ENCODE peak calls at places on chromosome 6, in five cellular contexts. One of them, this sample, is unnamed.

GRCh38 chr6:164085552-164086325 is 671.2 kb downstream of the QKI start:
- DNase-seq in GM23248: peak; percentile 2
- DNase-seq in HCT116: no peak
- DNase-seq in OCI-LY7: no peak
- DNase-seq in Karpas-422: no peak
- DNase-seq in this sample: no peak

GRCh38 chr6:138465007-138465645 is 34.2 kb downstream of the NHSL1 start:
- DNase-seq in GM23248: peak; percentile 95
- DNase-seq in HCT116: peak; percentile 70
- DNase-seq in OCI-LY7: no peak
- DNase-seq in Karpas-422: no peak
- DNase-seq in this sample: peak; percentile 46

GRCh38 chr6:69973138-69973537 is 106.8 kb downstream of the COL19A1 start:
- DNase-seq in GM23248: no peak
- DNase-seq in HCT116: no peak
- DNase-seq in OCI-LY7: no peak
- DNase-seq in Karpas-422: no peak
- DNase-seq in this sample: no peak

GRCh38 chr6:71855406-71855805 is 30.9 kb upstream of the RIMS1 start:
- DNase-seq in GM23248: peak; percentile 7
- DNase-seq in HCT116: no peak
- DNase-seq in OCI-LY7: peak; percentile 1
- DNase-seq in Karpas-422: peak; percentile 52
- DNase-seq in this sample: no peak

GRCh38 chr6:133973109-133973971 is 20.3 kb downstream of the TBPL1 start:
- DNase-seq in GM23248: peak; percentile 70
- DNase-seq in HCT116: peak; percentile 44
- DNase-seq in OCI-LY7: peak; percentile 69
- DNase-seq in Karpas-422: peak; percentile 77
- DNase-seq in this sample: peak; percentile 67

GRCh38 chr6:140082867-140083297 is 708.4 kb upstream of the CITED2 start:
- DNase-seq in GM23248: peak; percentile 71
- DNase-seq in HCT116: no peak
- DNase-seq in OCI-LY7: no peak
- DNase-seq in Karpas-422: no peak
- DNase-seq in this sample: no peak

GRCh38 chr6:17663203-17663602 is 43.5 kb downstream of the NUP153 start:
- DNase-seq in GM23248: no peak
- DNase-seq in HCT116: no peak
- DNase-seq in OCI-LY7: no peak
- DNase-seq in Karpas-422: no peak
- DNase-seq in this sample: no peak

GRCh38 chr6:28134015-28134414 is 7.7 kb upstream of the ZKSCAN8 start:
- DNase-seq in GM23248: peak; percentile 64
- DNase-seq in HCT116: peak; percentile 29
- DNase-seq in OCI-LY7: peak; percentile 55
- DNase-seq in Karpas-422: peak; percentile 62
- DNase-seq in this sample: peak; percentile 34

GRCh38 chr6:17283074-17283473 is 1.9 kb downstream of the RBM24 start:
- DNase-seq in GM23248: no peak
- DNase-seq in HCT116: no peak
- DNase-seq in OCI-LY7: no peak
- DNase-seq in Karpas-422: no peak
- DNase-seq in this sample: no peak

GRCh38 chr6:140032177-140032576 is 657.7 kb upstream of the CITED2 start:
- DNase-seq in GM23248: peak; percentile 4
- DNase-seq in HCT116: no peak
- DNase-seq in OCI-LY7: no peak
- DNase-seq in Karpas-422: no peak
- DNase-seq in this sample: no peak

GRCh38 chr6:40722553-40723258 is 135.5 kb upstream of the LRFN2 start:
- DNase-seq in GM23248: peak; percentile 62
- DNase-seq in HCT116: no peak
- DNase-seq in OCI-LY7: no peak
- DNase-seq in Karpas-422: peak; percentile 72
- DNase-seq in this sample: peak; percentile 68

GRCh38 chr6:52454556-52454955 is 34.4 kb downstream of the EFHC1 start:
- DNase-seq in GM23248: peak; percentile 1
- DNase-seq in HCT116: peak; percentile 16
- DNase-seq in OCI-LY7: no peak
- DNase-seq in Karpas-422: no peak
- DNase-seq in this sample: no peak

GRCh38 chr6:41774841-41775240 is 4.9 kb downstream of the FRS3 start:
- DNase-seq in GM23248: peak; percentile 57
- DNase-seq in HCT116: no peak
- DNase-seq in OCI-LY7: no peak
- DNase-seq in Karpas-422: no peak
- DNase-seq in this sample: no peak

GRCh38 chr6:116954335-116954734 is 77.3 kb downstream of the RFX6 start:
- DNase-seq in GM23248: no peak
- DNase-seq in HCT116: no peak
- DNase-seq in OCI-LY7: no peak
- DNase-seq in Karpas-422: no peak
- DNase-seq in this sample: no peak

GRCh38 chr6:73377225-73377624 is 7.5 kb upstream of the OOEP start:
- DNase-seq in GM23248: no peak
- DNase-seq in HCT116: no peak
- DNase-seq in OCI-LY7: no peak
- DNase-seq in Karpas-422: no peak
- DNase-seq in this sample: no peak

GRCh38 chr6:109465772-109466171 is 10.2 kb upstream of the MICAL1 start:
- DNase-seq in GM23248: no peak
- DNase-seq in HCT116: no peak
- DNase-seq in OCI-LY7: no peak
- DNase-seq in Karpas-422: no peak
- DNase-seq in this sample: no peak

GRCh38 chr6:148830614-148831013 is 83.8 kb downstream of the UST start:
- DNase-seq in GM23248: peak; percentile 37
- DNase-seq in HCT116: no peak
- DNase-seq in OCI-LY7: no peak
- DNase-seq in Karpas-422: no peak
- DNase-seq in this sample: no peak

GRCh38 chr6:11810039-11810541 is 31.5 kb upstream of the ADTRP start:
- DNase-seq in GM23248: peak; percentile 89
- DNase-seq in HCT116: no peak
- DNase-seq in OCI-LY7: no peak
- DNase-seq in Karpas-422: no peak
- DNase-seq in this sample: peak; percentile 76

GRCh38 chr6:69668916-69669315 is 127.9 kb downstream of the LMBRD1 start:
- DNase-seq in GM23248: no peak
- DNase-seq in HCT116: no peak
- DNase-seq in OCI-LY7: no peak
- DNase-seq in Karpas-422: no peak
- DNase-seq in this sample: no peak

GRCh38 chr6:52999456-52999855 is 4.4 kb upstream of the GSTA4 start:
- DNase-seq in GM23248: no peak
- DNase-seq in HCT116: no peak
- DNase-seq in OCI-LY7: no peak
- DNase-seq in Karpas-422: no peak
- DNase-seq in this sample: no peak

GRCh38 chr6:106883808-106884262 is 90.7 kb downstream of the CD24 start:
- DNase-seq in GM23248: no peak
- DNase-seq in HCT116: no peak
- DNase-seq in OCI-LY7: peak; percentile 24
- DNase-seq in Karpas-422: no peak
- DNase-seq in this sample: peak; percentile 28

GRCh38 chr6:170575250-170575649 is 9.2 kb downstream of the PDCD2 start:
- DNase-seq in GM23248: peak; percentile 47
- DNase-seq in HCT116: no peak
- DNase-seq in OCI-LY7: no peak
- DNase-seq in Karpas-422: peak; percentile 59
- DNase-seq in this sample: peak; percentile 12

GRCh38 chr6:7145269-7146078 is 37.7 kb downstream of the RREB1 start:
- DNase-seq in GM23248: no peak
- DNase-seq in HCT116: no peak
- DNase-seq in OCI-LY7: no peak
- DNase-seq in Karpas-422: no peak
- DNase-seq in this sample: no peak

GRCh38 chr6:147238164-147238563 is 33.9 kb downstream of the STXBP5 start:
- DNase-seq in GM23248: no peak
- DNase-seq in HCT116: no peak
- DNase-seq in OCI-LY7: no peak
- DNase-seq in Karpas-422: no peak
- DNase-seq in this sample: no peak

GRCh38 chr6:44503471-44503870 is 116.0 kb downstream of the CDC5L start:
- DNase-seq in GM23248: no peak
- DNase-seq in HCT116: no peak
- DNase-seq in OCI-LY7: no peak
- DNase-seq in Karpas-422: no peak
- DNase-seq in this sample: no peak
- H3K9me2 ChIP-seq in GM23248: no peaks in the 10 kb centered on the region
- H3K9me2 ChIP-seq in HCT116: no peaks in the 10 kb centered on the region
- H3K9me2 ChIP-seq in OCI-LY7: no peaks in the 10 kb centered on the region
- H3K9me2 ChIP-seq in Karpas-422: no peaks in the 10 kb centered on the region
- H3K9me2 ChIP-seq in this sample: no peaks in the 10 kb centered on the region

DNA sequence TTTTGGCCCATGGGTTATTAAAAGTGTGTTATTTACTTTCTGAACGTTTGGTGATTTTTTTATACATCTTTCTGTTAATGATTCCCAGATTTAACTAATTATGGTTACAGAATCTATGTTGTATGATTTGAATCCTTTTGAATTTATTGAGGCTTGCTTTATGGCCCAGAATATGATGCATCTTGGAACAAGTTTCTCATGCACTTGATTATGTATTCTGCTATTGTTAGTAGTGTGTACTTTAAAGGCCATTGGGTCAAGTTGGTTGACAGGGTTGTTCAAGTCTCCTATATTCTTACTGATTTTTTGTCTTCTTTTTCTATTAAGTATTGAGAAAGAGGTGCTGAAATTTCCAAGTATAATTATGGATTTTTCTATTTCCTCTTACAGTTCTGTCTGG is 105.0 kb upstream of the FOXO3 start:
- DNase-seq in GM23248: no peak
- DNase-seq in HCT116: no peak
- DNase-seq in OCI-LY7: no peak
- DNase-seq in Karpas-422: no peak
- DNase-seq in this sample: no peak
- H3K9me2 ChIP-seq in GM23248: no peaks in the 10 kb centered on the region
- H3K9me2 ChIP-seq in HCT116: no peaks in the 10 kb centered on the region
- H3K9me2 ChIP-seq in OCI-LY7: no peaks in the 10 kb centered on the region
- H3K9me2 ChIP-seq in Karpas-422: no peaks in the 10 kb centered on the region
- H3K9me2 ChIP-seq in this sample: no peaks in the 10 kb centered on the region

DNA sequence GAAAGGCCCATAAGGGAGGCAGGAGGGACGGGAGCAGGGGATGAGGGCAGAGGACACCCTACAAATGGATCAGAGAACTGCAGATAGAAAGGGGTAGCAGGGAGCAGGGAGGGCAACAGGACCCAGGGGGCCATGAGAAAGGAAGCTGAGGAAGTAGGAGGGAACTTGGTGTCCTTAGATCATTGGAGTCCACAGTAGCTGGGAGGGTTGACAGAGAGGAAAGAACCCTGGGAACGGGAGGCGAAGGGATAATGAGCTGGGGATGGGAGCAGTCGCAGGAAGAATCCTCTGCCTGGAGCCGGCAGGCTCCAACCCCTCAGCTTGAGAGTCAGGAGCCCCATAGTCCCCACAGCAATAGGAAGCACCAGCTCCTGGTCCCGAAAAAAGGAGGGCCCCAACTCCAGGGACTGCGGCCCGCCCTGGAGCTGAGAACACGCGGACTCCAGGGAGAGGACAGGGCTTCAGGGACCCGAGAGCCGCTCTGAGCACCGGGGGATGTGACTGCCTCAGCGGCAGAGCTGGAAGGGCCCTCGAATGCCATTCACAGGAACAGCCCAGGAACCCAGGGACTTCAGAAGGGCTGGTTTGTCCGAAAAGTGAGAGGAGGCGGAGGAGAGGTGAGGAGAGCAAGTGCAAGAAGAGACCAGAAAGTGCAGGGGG is 32.7 kb downstream of the HLA-A start:
- DNase-seq in GM23248: no peak
- DNase-seq in HCT116: no peak
- DNase-seq in OCI-LY7: no peak
- DNase-seq in Karpas-422: no peak
- DNase-seq in this sample: no peak
- H3K9me2 ChIP-seq in GM23248: no peaks in the 10 kb centered on the region
- H3K9me2 ChIP-seq in HCT116: no peaks in the 10 kb centered on the region
- H3K9me2 ChIP-seq in OCI-LY7: no peaks in the 10 kb centered on the region
- H3K9me2 ChIP-seq in Karpas-422: no peaks in the 10 kb centered on the region
- H3K9me2 ChIP-seq in this sample: no peaks in the 10 kb centered on the region

DNA sequence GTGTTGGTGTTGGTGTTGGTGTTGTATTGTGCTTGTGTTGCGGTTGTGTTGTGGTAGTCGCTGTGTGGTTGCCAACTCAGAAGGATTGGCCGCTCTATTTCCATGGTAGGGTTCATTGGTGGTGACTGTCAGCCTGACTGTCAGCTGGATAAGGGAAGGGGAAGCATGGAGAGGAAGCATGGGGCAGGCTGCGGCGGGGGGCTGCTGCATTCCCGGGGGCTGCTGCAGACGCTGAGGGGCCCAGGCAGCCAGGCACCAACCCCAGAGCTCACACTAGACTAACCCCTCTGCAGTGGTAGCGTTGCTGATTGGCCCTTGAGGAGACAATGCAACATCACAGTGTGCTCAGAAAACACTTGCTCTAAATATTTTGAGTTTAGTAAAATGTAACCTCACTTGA is 199.2 kb downstream of the SMOC2 start:
- DNase-seq in GM23248: no peak
- DNase-seq in HCT116: no peak
- DNase-seq in OCI-LY7: no peak
- DNase-seq in Karpas-422: no peak
- DNase-seq in this sample: no peak
- H3K9me2 ChIP-seq in GM23248: no peaks in the 10 kb centered on the region
- H3K9me2 ChIP-seq in HCT116: no peaks in the 10 kb centered on the region
- H3K9me2 ChIP-seq in OCI-LY7: no peaks in the 10 kb centered on the region
- H3K9me2 ChIP-seq in Karpas-422: no peaks in the 10 kb centered on the region
- H3K9me2 ChIP-seq in this sample: no peaks in the 10 kb centered on the region